ENCODE peak calls at places on chromosomes 6 and 20, in seven cellular contexts. O is brain microvascular endothelial cell, G is Peyer's patch, T is WERI-Rb-1, S is GM12865, N is upper lobe of left lung, P is endothelial cell. D is an unnamed sample.

GRCh38 chr6:138597336-138597735 is 98.0 kb upstream of the NHSL1 start:
- DNase-seq in O (no peak), G (no peak), T (no peak), S (no peak), N (no peak), P (no peak), D (no peak)

GRCh38 chr6:109961666-109962065 is 16.4 kb upstream of the GPR6 start:
- DNase-seq in O (no peak), G (no peak), T (no peak), S (no peak), N (no peak), P (no peak), D (no peak)

GRCh38 chr6:42417641-42418112 is 34.0 kb downstream of the TRERF1 start:
- DNase-seq in O (no peak), G (no peak), T (no peak), S (no peak), N (no peak), P (no peak), D (no peak)

GRCh38 chr6:152701081-152701862 is 3.6 kb downstream of the MYCT1 start:
- DNase-seq in O (peak), G (no peak), T (no peak), S (no peak), N (no peak), P (no peak), D (no peak)

GRCh38 chr6:128632131-128632530 is 111.7 kb upstream of the PTPRK start:
- DNase-seq in O (no peak), G (no peak), T (no peak), S (no peak), N (no peak), P (no peak), D (no peak)

GRCh38 chr6:158686791-158687381 is 37.0 kb downstream of the SYTL3 start:
- DNase-seq in O (no peak), G (no peak), T (no peak), S (peak), N (no peak), P (no peak), D (no peak)

GRCh38 chr6:32796848-32797776 is 19.7 kb downstream of the HLA-DOB start:
- DNase-seq in O (peak), G (peak), T (peak), S (peak), N (no peak), P (peak), D (peak)

GRCh38 chr20:51311636-51312479 is 230.7 kb downstream of the NFATC2 start:
- DNase-seq in O (peak), G (no peak), T (no peak), S (no peak), N (no peak), P (no peak), D (no peak)

GRCh38 chr20:49132995-49133451 is 55.1 kb downstream of the STAU1 start:
- DNase-seq in O (peak), G (no peak), T (no peak), S (peak), N (no peak), P (peak), D (no peak)

GRCh38 chr6:33613794-33614166 is 7.3 kb upstream of the ITPR3 start:
- DNase-seq in O (no peak), G (no peak), T (peak), S (no peak), N (peak), P (no peak), D (no peak)

GRCh38 chr20:6818033-6818808 is 50.7 kb downstream of the BMP2 start:
- DNase-seq in O (peak), G (no peak), T (no peak), S (no peak), N (no peak), P (no peak), D (no peak)

GRCh38 chr6:159984268-159984786 is 15.4 kb downstream of the IGF2R start:
- DNase-seq in O (peak), G (no peak), T (no peak), S (no peak), N (no peak), P (no peak), D (no peak)

GRCh38 chr6:151544453-151544852 is 50.6 kb downstream of the CCDC170 start:
- DNase-seq in O (no peak), G (no peak), T (no peak), S (no peak), N (no peak), P (no peak), D (no peak)

GRCh38 chr6:52416629-52417151 is 3.5 kb upstream of the EFHC1 start:
- DNase-seq in O (peak), G (no peak), T (peak), S (peak), N (no peak), P (peak), D (no peak)

GRCh38 chr6:127891731-127892326 is 9.0 kb downstream of the THEMIS start:
- DNase-seq in O (no peak), G (no peak), T (no peak), S (no peak), N (no peak), P (no peak), D (no peak)

GRCh38 chr6:111482959-111483735 is at the start of gene REV3L:
- DNase-seq in O (peak), G (peak), T (peak), S (peak), N (peak), P (peak), D (peak)

GRCh38 chr6:3538536-3538935 is 81.7 kb upstream of the SLC22A23 start:
- DNase-seq in O (no peak), G (no peak), T (no peak), S (no peak), N (no peak), P (peak), D (no peak)

GRCh38 chr20:3209023-3209945 is at the start of gene ITPA:
- DNase-seq in O (peak), G (peak), T (peak), S (peak), N (peak), P (peak), D (peak)

GRCh38 chr6:67811239-67812037 is 823.6 kb upstream of the ADGRB3 start:
- DNase-seq in O (no peak), G (no peak), T (no peak), S (no peak), N (no peak), P (no peak), D (no peak)

GRCh38 chr6:138430361-138431145 is 26.5 kb downstream of the HEBP2 start:
- DNase-seq in O (no peak), G (no peak), T (no peak), S (no peak), N (peak), P (no peak), D (no peak)

GRCh38 chr6:1424306-1424927 is 35.0 kb downstream of the FOXF2 start:
- DNase-seq in O (peak), G (no peak), T (peak), S (peak), N (no peak), P (peak), D (no peak)

GRCh38 chr6:89073014-89073620 is 7.4 kb upstream of the PNRC1 start:
- DNase-seq in O (no peak), G (no peak), T (no peak), S (no peak), N (no peak), P (no peak), D (no peak)

GRCh38 chr6:89071036-89071435 is 9.5 kb upstream of the PNRC1 start:
- DNase-seq in O (no peak), G (no peak), T (no peak), S (no peak), N (no peak), P (no peak), D (no peak)

GRCh38 chr6:89069536-89070163 is 10.9 kb upstream of the PNRC1 start:
- DNase-seq in O (no peak), G (no peak), T (no peak), S (no peak), N (no peak), P (no peak), D (no peak)

GRCh38 chr6:89068695-89069094 is 11.9 kb upstream of the PNRC1 start:
- DNase-seq in O (no peak), G (no peak), T (no peak), S (no peak), N (no peak), P (no peak), D (no peak)

DNA sequence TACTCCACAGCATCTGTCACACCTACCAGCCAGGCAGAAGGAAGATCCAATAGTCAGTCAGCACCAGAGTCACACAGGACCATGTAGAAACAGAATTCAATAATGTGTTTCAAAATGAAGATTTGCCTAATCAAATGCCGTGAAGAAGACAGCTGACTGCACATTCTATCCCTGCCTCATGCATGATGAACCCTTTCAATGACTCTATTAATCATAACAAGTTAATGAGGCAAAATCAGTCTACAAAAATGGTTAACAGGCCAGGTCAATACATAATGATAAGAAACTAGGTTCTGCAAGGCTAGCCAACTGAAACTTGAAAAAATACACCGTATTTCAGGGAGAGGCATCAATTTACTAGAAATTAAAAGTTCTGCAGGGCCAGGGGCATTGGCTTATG is 6.7 kb upstream of the PNRC1 start:
- DNase-seq in O (no peak), G (no peak), T (no peak), S (no peak), N (no peak), P (no peak), D (no peak)
- TF ChIP-seq CTCF in O (no peak), G (no peak), T (no peak), S (no peak), N (no peak), P (no peak), D (no peak)

GRCh38 chr20:1881240-1881835 is 13.9 kb upstream of the SIRPA start:
- DNase-seq in O (no peak), G (no peak), T (no peak), S (no peak), N (peak), P (no peak), D (no peak)
- TF ChIP-seq CTCF in O (no peak), G (no peak), T (no peak), S (no peak), N (no peak), P (no peak), D (no peak)

GRCh38 chr6:146901940-146902816 is 302.0 kb upstream of the STXBP5 start:
- DNase-seq in O (no peak), G (no peak), T (no peak), S (no peak), N (no peak), P (no peak), D (no peak)
- TF ChIP-seq CTCF in O (peak), G (peak), T (no peak), S (no peak), N (no peak), P (no peak), D (no peak)

GRCh38 chr6:36319436-36319762 is 17.3 kb downstream of the BNIP5 start:
- DNase-seq in O (no peak), G (peak), T (peak), S (no peak), N (no peak), P (no peak), D (no peak)
- TF ChIP-seq CTCF in O (no peak), G (peak), T (peak), S (no peak), N (no peak), P (no peak), D (no peak)

D was measured in mesothelial cell of epicardium.